ENCODE peak calls at places on chromosomes 3 and 15, in five cellular contexts. One of them, this sample, is unnamed.

GRCh38 chr3:148882288-148882687 is 17.2 kb downstream of the CPA3 start:
- DNase-seq in H1: no peak
- DNase-seq in HepG2: no peak
- DNase-seq in GM12878: no peak
- DNase-seq in K562: no peak
- DNase-seq in this sample: no peak

GRCh38 chr15:98955331-98955730 is 52.3 kb downstream of the PGPEP1L start:
- DNase-seq in K562: no peak
- DNase-seq in HepG2: no peak
- DNase-seq in H1: no peak
- DNase-seq in GM12878: no peak
- DNase-seq in this sample: no peak

GRCh38 chr3:66037330-66037985 is 1.3 kb downstream of the MAGI1 start:
- DNase-seq in H1: peak
- DNase-seq in HepG2: peak
- DNase-seq in K562: peak
- DNase-seq in GM12878: no peak
- DNase-seq in this sample: peak

GRCh38 chr15:29034151-29034550 is 148.4 kb downstream of the APBA2 start:
- DNase-seq in K562: no peak
- DNase-seq in H1: no peak
- DNase-seq in HepG2: no peak
- DNase-seq in GM12878: no peak
- DNase-seq in this sample: no peak

GRCh38 chr15:62119224-62119925 is 45.7 kb downstream of the C2CD4B start:
- DNase-seq in H1: no peak
- DNase-seq in HepG2: peak
- DNase-seq in K562: peak
- DNase-seq in GM12878: no peak
- DNase-seq in this sample: no peak

GRCh38 chr15:68298882-68299381 is 21.4 kb downstream of the FEM1B start:
- DNase-seq in GM12878: peak
- DNase-seq in HepG2: no peak
- DNase-seq in H1: no peak
- DNase-seq in K562: no peak
- DNase-seq in this sample: no peak

GRCh38 chr3:72161870-72162617 is 377.1 kb upstream of the PROK2 start:
- DNase-seq in K562: no peak
- DNase-seq in GM12878: no peak
- DNase-seq in HepG2: no peak
- DNase-seq in H1: no peak
- DNase-seq in this sample: no peak

GRCh38 chr3:43287514-43287913 is 1.2 kb downstream of the SNRK start:
- DNase-seq in K562: no peak
- DNase-seq in H1: no peak
- DNase-seq in HepG2: no peak
- DNase-seq in GM12878: no peak
- DNase-seq in this sample: no peak

GRCh38 chr3:177351757-177352158 is 154.5 kb upstream of the TBL1XR1 start:
- DNase-seq in GM12878: peak
- DNase-seq in HepG2: no peak
- DNase-seq in H1: no peak
- DNase-seq in K562: no peak
- DNase-seq in this sample: no peak

GRCh38 chr15:61146643-61147230 is 82.4 kb downstream of the RORA start:
- DNase-seq in H1: no peak
- DNase-seq in K562: no peak
- DNase-seq in GM12878: no peak
- DNase-seq in HepG2: no peak
- DNase-seq in this sample: no peak

GRCh38 chr15:51341366-51342248 is at the start of gene GLDN:
- DNase-seq in GM12878: no peak
- DNase-seq in K562: no peak
- DNase-seq in H1: peak
- DNase-seq in HepG2: no peak
- DNase-seq in this sample: peak

GRCh38 chr3:45477026-45477725 is 88.8 kb downstream of the LARS2 start:
- DNase-seq in GM12878: no peak
- DNase-seq in HepG2: no peak
- DNase-seq in K562: no peak
- DNase-seq in H1: no peak
- DNase-seq in this sample: no peak

GRCh38 chr3:78867409-78868372 is 900.1 kb downstream of the ROBO1 start:
- DNase-seq in K562: no peak
- DNase-seq in H1: no peak
- DNase-seq in GM12878: no peak
- DNase-seq in HepG2: no peak
- DNase-seq in this sample: no peak

GRCh38 chr15:26665950-26666921 is 106.6 kb downstream of the GABRB3 start:
- DNase-seq in K562: peak
- DNase-seq in GM12878: no peak
- DNase-seq in HepG2: no peak
- DNase-seq in H1: no peak
- DNase-seq in this sample: no peak

GRCh38 chr15:22904736-22905135 is 66.3 kb downstream of the NIPA2 start:
- DNase-seq in HepG2: no peak
- DNase-seq in K562: no peak
- DNase-seq in GM12878: no peak
- DNase-seq in H1: no peak
- DNase-seq in this sample: no peak

GRCh38 chr3:62101488-62101887 is 271.9 kb downstream of the FEZF2 start:
- DNase-seq in K562: no peak
- DNase-seq in GM12878: no peak
- DNase-seq in HepG2: no peak
- DNase-seq in H1: no peak
- DNase-seq in this sample: peak

GRCh38 chr15:43529587-43530345 is 12.4 kb downstream of the MAP1A start:
- DNase-seq in H1: no peak
- DNase-seq in HepG2: no peak
- DNase-seq in GM12878: no peak
- DNase-seq in K562: no peak
- DNase-seq in this sample: no peak

GRCh38 chr3:185062221-185062620 is 90.6 kb downstream of the C3orf70 start:
- DNase-seq in GM12878: no peak
- DNase-seq in H1: no peak
- DNase-seq in HepG2: no peak
- DNase-seq in K562: no peak
- DNase-seq in this sample: no peak

GRCh38 chr3:167705840-167706239 is 28.9 kb downstream of the PDCD10 start:
- DNase-seq in HepG2: no peak
- DNase-seq in H1: no peak
- DNase-seq in GM12878: no peak
- DNase-seq in K562: no peak
- DNase-seq in this sample: no peak

GRCh38 chr15:33852570-33852969 is 115.7 kb upstream of the CHRM5 start:
- DNase-seq in K562: no peak
- DNase-seq in H1: no peak
- DNase-seq in HepG2: no peak
- DNase-seq in GM12878: no peak
- DNase-seq in this sample: no peak

GRCh38 chr3:129060276-129061076 is at the start of gene GP9:
- DNase-seq in K562: no peak
- DNase-seq in GM12878: no peak
- DNase-seq in HepG2: no peak
- DNase-seq in H1: no peak
- DNase-seq in this sample: no peak

GRCh38 chr15:70748281-70748747 is 15.0 kb downstream of the UACA start:
- DNase-seq in K562: no peak
- DNase-seq in H1: no peak
- DNase-seq in GM12878: no peak
- DNase-seq in HepG2: no peak
- DNase-seq in this sample: peak

GRCh38 chr3:43327184-43327950 is 41.0 kb downstream of the SNRK start:
- DNase-seq in HepG2: no peak
- DNase-seq in GM12878: no peak
- DNase-seq in K562: no peak
- DNase-seq in H1: no peak
- DNase-seq in this sample: no peak

GRCh38 chr3:18562364-18563154 is 137.4 kb upstream of the SATB1 start:
- DNase-seq in HepG2: no peak
- DNase-seq in GM12878: no peak
- DNase-seq in K562: no peak
- DNase-seq in H1: no peak
- DNase-seq in this sample: no peak

GRCh38 chr3:113783463-113783862 is 36.6 kb downstream of the ATP6V1A start:
- DNase-seq in K562: peak
- DNase-seq in GM12878: no peak
- DNase-seq in H1: no peak
- DNase-seq in HepG2: no peak
- DNase-seq in this sample: no peak

GRCh38 chr15:90190606-90191343 is 10.4 kb upstream of the SEMA4B start:
- DNase-seq in GM12878: no peak
- DNase-seq in H1: no peak
- DNase-seq in HepG2: no peak
- DNase-seq in K562: peak
- DNase-seq in this sample: no peak

GRCh38 chr3:168782193-168782592 is 686.5 kb upstream of the GOLIM4 start:
- DNase-seq in GM12878: no peak
- DNase-seq in K562: no peak
- DNase-seq in HepG2: no peak
- DNase-seq in H1: no peak
- DNase-seq in this sample: no peak

GRCh38 chr15:49847937-49848823 is 227.3 kb downstream of the DTWD1 start:
- DNase-seq in H1: no peak
- DNase-seq in K562: no peak
- DNase-seq in GM12878: no peak
- DNase-seq in HepG2: no peak
- DNase-seq in this sample: no peak

DNA sequence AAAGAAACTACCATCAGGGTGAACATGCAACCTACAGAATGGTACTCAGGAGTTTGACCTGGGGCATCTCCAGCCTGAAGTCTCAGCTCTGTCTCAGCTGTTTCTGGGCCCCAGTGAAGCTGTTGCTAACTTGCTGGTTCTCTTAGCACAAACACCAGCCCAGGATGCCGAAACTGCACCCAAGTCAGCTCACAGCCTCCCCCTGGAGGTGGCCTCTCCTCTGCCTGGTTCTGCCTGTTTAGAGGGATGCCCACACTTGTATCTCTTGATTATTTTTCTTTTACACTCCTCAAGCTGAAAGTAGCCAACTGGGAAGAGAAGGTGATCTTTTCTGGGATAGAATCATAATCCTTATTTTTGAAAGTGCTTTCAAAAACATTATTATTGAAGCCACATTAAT is 289.0 kb upstream of the RASGRP1 start:
- DNase-seq in K562: peak
- DNase-seq in H1: peak
- DNase-seq in HepG2: no peak
- DNase-seq in GM12878: no peak
- DNase-seq in this sample: no peak
- TF ChIP-seq TAF1 in K562: no peak
- TF ChIP-seq TAF1 in H1: no peak
- TF ChIP-seq TAF1 in HepG2: no peak
- TF ChIP-seq TAF1 in GM12878: no peak
- TF ChIP-seq TAF1 in this sample: no peak

GRCh38 chr3:151814588-151814987 is 672 bp downstream of the AADAC start:
- DNase-seq in HepG2: no peak
- DNase-seq in K562: no peak
- DNase-seq in H1: no peak
- DNase-seq in GM12878: no peak
- DNase-seq in this sample: no peak

GRCh38 chr3:151811474-151811873 is 2.4 kb upstream of the AADAC start:
- DNase-seq in HepG2: no peak
- DNase-seq in K562: no peak
- DNase-seq in H1: no peak
- DNase-seq in GM12878: no peak
- DNase-seq in this sample: no peak

GRCh38 chr3:151816091-151816604 is 2.2 kb downstream of the AADAC start:
- DNase-seq in H1: no peak
- DNase-seq in GM12878: no peak
- DNase-seq in K562: peak
- DNase-seq in HepG2: peak
- DNase-seq in this sample: no peak

GRCh38 chr3:151817473-151817872 is 3.6 kb downstream of the AADAC start:
- DNase-seq in GM12878: no peak
- DNase-seq in HepG2: peak
- DNase-seq in K562: no peak
- DNase-seq in H1: no peak
- DNase-seq in this sample: no peak

GRCh38 chr3:151813777-151814176 is at the start of gene AADAC:
- DNase-seq in H1: no peak
- DNase-seq in HepG2: no peak
- DNase-seq in GM12878: no peak
- DNase-seq in K562: no peak
- DNase-seq in this sample: no peak
- H3K4me2 ChIP-seq in H1: no peak
- H3K4me2 ChIP-seq in HepG2: peak
- H3K4me2 ChIP-seq in GM12878: no peak
- H3K4me2 ChIP-seq in K562: no peak
- H3K4me2 ChIP-seq in this sample: no peak

GRCh38 chr3:101379695-101380376 is 59.5 kb upstream of the IMPG2 start:
- DNase-seq in HepG2: no peak
- DNase-seq in K562: no peak
- DNase-seq in GM12878: peak
- DNase-seq in H1: no peak
- DNase-seq in this sample: no peak

GRCh38 chr3:101383656-101384055 is 63.3 kb upstream of the IMPG2 start:
- DNase-seq in K562: no peak
- DNase-seq in H1: no peak
- DNase-seq in HepG2: no peak
- DNase-seq in GM12878: no peak
- DNase-seq in this sample: no peak

GRCh38 chr3:101384426-101384825 is 64.1 kb upstream of the IMPG2 start:
- DNase-seq in GM12878: no peak
- DNase-seq in H1: no peak
- DNase-seq in HepG2: no peak
- DNase-seq in K562: no peak
- DNase-seq in this sample: no peak

GRCh38 chr3:101383156-101383575 is 62.8 kb upstream of the IMPG2 start:
- DNase-seq in H1: no peak
- DNase-seq in HepG2: no peak
- DNase-seq in K562: peak
- DNase-seq in GM12878: no peak
- DNase-seq in this sample: no peak

DNA sequence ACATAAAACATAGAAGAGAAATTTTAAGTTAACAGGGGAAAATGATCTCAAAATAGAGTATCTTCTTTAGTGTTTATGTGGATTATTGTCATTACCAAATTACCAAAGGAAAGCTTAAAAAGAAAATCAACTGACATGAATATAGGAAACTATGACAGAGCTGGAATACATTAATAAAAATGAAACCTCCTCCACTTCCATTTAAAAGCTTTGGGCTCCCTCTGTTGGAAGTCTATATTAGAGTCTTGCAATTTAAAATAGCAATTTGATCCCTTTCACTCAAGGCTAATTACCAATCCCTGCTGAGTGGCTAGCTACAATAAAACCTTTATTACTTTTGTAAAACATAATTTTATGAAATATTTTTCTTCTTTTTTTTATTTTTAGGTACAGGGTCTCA is 61.4 kb upstream of the IMPG2 start:
- DNase-seq in K562: peak
- DNase-seq in H1: no peak
- DNase-seq in GM12878: no peak
- DNase-seq in HepG2: peak
- DNase-seq in this sample: peak
- TF ChIP-seq TAF1 in K562: no peak
- TF ChIP-seq TAF1 in H1: no peak
- TF ChIP-seq TAF1 in GM12878: no peak
- TF ChIP-seq TAF1 in HepG2: no peak
- TF ChIP-seq TAF1 in this sample: no peak

GRCh38 chr15:96328101-96328958 is 2.2 kb upstream of the NR2F2 start:
- DNase-seq in GM12878: no peak
- DNase-seq in HepG2: no peak
- DNase-seq in K562: no peak
- DNase-seq in H1: no peak
- DNase-seq in this sample: no peak
- H3K4me2 ChIP-seq in GM12878: no peak
- H3K4me2 ChIP-seq in HepG2: peak
- H3K4me2 ChIP-seq in K562: no peak
- H3K4me2 ChIP-seq in H1: no peak
- H3K4me2 ChIP-seq in this sample: no peak